ENCODE peak calls at places on chromosomes 1 and 21, in six cellular contexts. One of them, this sample, is unnamed.

GRCh38 chr1:52907068-52907811 is 14.3 kb downstream of the ECHDC2 start:
- DNase-seq in cardiac muscle cell: no peak
- DNase-seq in prostate gland: no peak
- DNase-seq in CD4-positive, alpha-beta T cell: no peak
- DNase-seq in tibial nerve: no peak
- DNase-seq in PC-3: peak
- DNase-seq in this sample: peak

GRCh38 chr1:187342495-187342894 is 513.7 kb downstream of the PLA2G4A start:
- DNase-seq in tibial nerve: no peak
- DNase-seq in PC-3: no peak
- DNase-seq in prostate gland: no peak
- DNase-seq in cardiac muscle cell: no peak
- DNase-seq in CD4-positive, alpha-beta T cell: no peak
- DNase-seq in this sample: no peak

GRCh38 chr1:39258146-39258924 is 53.8 kb downstream of the MACF1 start:
- DNase-seq in cardiac muscle cell: peak
- DNase-seq in PC-3: peak
- DNase-seq in prostate gland: peak
- DNase-seq in tibial nerve: peak
- DNase-seq in CD4-positive, alpha-beta T cell: peak
- DNase-seq in this sample: peak

GRCh38 chr1:118783095-118783758 is 204.9 kb downstream of the TBX15 start:
- DNase-seq in prostate gland: no peak
- DNase-seq in cardiac muscle cell: no peak
- DNase-seq in CD4-positive, alpha-beta T cell: no peak
- DNase-seq in tibial nerve: no peak
- DNase-seq in PC-3: peak
- DNase-seq in this sample: no peak

GRCh38 chr1:103108525-103109150 is 316 bp upstream of the COL11A1 start:
- DNase-seq in cardiac muscle cell: peak
- DNase-seq in PC-3: no peak
- DNase-seq in prostate gland: no peak
- DNase-seq in CD4-positive, alpha-beta T cell: no peak
- DNase-seq in tibial nerve: no peak
- DNase-seq in this sample: no peak

GRCh38 chr1:109931189-109931672 is 20.6 kb downstream of the CSF1 start:
- DNase-seq in PC-3: peak
- DNase-seq in prostate gland: no peak
- DNase-seq in CD4-positive, alpha-beta T cell: no peak
- DNase-seq in cardiac muscle cell: peak
- DNase-seq in tibial nerve: peak
- DNase-seq in this sample: no peak

GRCh38 chr1:43435146-43436145 is 18.3 kb downstream of the HYI start:
- DNase-seq in tibial nerve: peak
- DNase-seq in cardiac muscle cell: peak
- DNase-seq in CD4-positive, alpha-beta T cell: no peak
- DNase-seq in prostate gland: no peak
- DNase-seq in PC-3: no peak
- DNase-seq in this sample: no peak

GRCh38 chr1:44237721-44238457 is 24.6 kb downstream of the DMAP1 start:
- DNase-seq in prostate gland: peak
- DNase-seq in cardiac muscle cell: peak
- DNase-seq in CD4-positive, alpha-beta T cell: peak
- DNase-seq in PC-3: no peak
- DNase-seq in tibial nerve: no peak
- DNase-seq in this sample: peak

GRCh38 chr1:10211805-10212405 is 1.5 kb downstream of the KIF1B start:
- DNase-seq in tibial nerve: no peak
- DNase-seq in prostate gland: no peak
- DNase-seq in CD4-positive, alpha-beta T cell: no peak
- DNase-seq in cardiac muscle cell: no peak
- DNase-seq in PC-3: peak
- DNase-seq in this sample: peak

GRCh38 chr1:220927442-220927841 is 48.2 kb downstream of the HLX start:
- DNase-seq in CD4-positive, alpha-beta T cell: no peak
- DNase-seq in tibial nerve: no peak
- DNase-seq in prostate gland: no peak
- DNase-seq in cardiac muscle cell: no peak
- DNase-seq in PC-3: no peak
- DNase-seq in this sample: no peak

GRCh38 chr1:29674625-29675326 is 438.5 kb downstream of the PTPRU start:
- DNase-seq in tibial nerve: no peak
- DNase-seq in prostate gland: no peak
- DNase-seq in cardiac muscle cell: no peak
- DNase-seq in PC-3: no peak
- DNase-seq in CD4-positive, alpha-beta T cell: no peak
- DNase-seq in this sample: no peak

GRCh38 chr1:94118013-94118412 is 2.9 kb downstream of the ABCA4 start:
- DNase-seq in prostate gland: no peak
- DNase-seq in PC-3: no peak
- DNase-seq in CD4-positive, alpha-beta T cell: no peak
- DNase-seq in tibial nerve: no peak
- DNase-seq in cardiac muscle cell: no peak
- DNase-seq in this sample: no peak

GRCh38 chr21:44487831-44488230 is 32.5 kb downstream of the LRRC3 start:
- DNase-seq in tibial nerve: no peak
- DNase-seq in cardiac muscle cell: no peak
- DNase-seq in prostate gland: no peak
- DNase-seq in CD4-positive, alpha-beta T cell: peak
- DNase-seq in PC-3: peak
- DNase-seq in this sample: no peak

GRCh38 chr21:43658769-43659135 is 536 bp downstream of the HSF2BP start:
- DNase-seq in tibial nerve: no peak
- DNase-seq in cardiac muscle cell: no peak
- DNase-seq in CD4-positive, alpha-beta T cell: no peak
- DNase-seq in PC-3: no peak
- DNase-seq in prostate gland: no peak
- DNase-seq in this sample: no peak

GRCh38 chr1:175823401-175823800 is 80.0 kb upstream of the TNR start:
- DNase-seq in tibial nerve: no peak
- DNase-seq in prostate gland: no peak
- DNase-seq in CD4-positive, alpha-beta T cell: no peak
- DNase-seq in cardiac muscle cell: no peak
- DNase-seq in PC-3: no peak
- DNase-seq in this sample: no peak

GRCh38 chr1:15850450-15851079 is 3.1 kb downstream of the SPEN start:
- DNase-seq in CD4-positive, alpha-beta T cell: no peak
- DNase-seq in tibial nerve: no peak
- DNase-seq in prostate gland: no peak
- DNase-seq in PC-3: no peak
- DNase-seq in cardiac muscle cell: no peak
- DNase-seq in this sample: no peak

GRCh38 chr1:116686723-116687368 is 19.3 kb upstream of the IGSF3 start:
- DNase-seq in cardiac muscle cell: no peak
- DNase-seq in PC-3: peak
- DNase-seq in tibial nerve: no peak
- DNase-seq in CD4-positive, alpha-beta T cell: no peak
- DNase-seq in prostate gland: no peak
- DNase-seq in this sample: no peak

GRCh38 chr1:57127976-57128375 is 162.2 kb upstream of the C8B start:
- DNase-seq in PC-3: no peak
- DNase-seq in tibial nerve: no peak
- DNase-seq in prostate gland: no peak
- DNase-seq in CD4-positive, alpha-beta T cell: no peak
- DNase-seq in cardiac muscle cell: no peak
- DNase-seq in this sample: no peak

GRCh38 chr1:26887125-26887524 is 3.0 kb downstream of the GPN2 start:
- DNase-seq in tibial nerve: no peak
- DNase-seq in PC-3: peak
- DNase-seq in cardiac muscle cell: peak
- DNase-seq in prostate gland: no peak
- DNase-seq in CD4-positive, alpha-beta T cell: no peak
- DNase-seq in this sample: no peak

GRCh38 chr1:248804771-248805681 is 20.7 kb downstream of the SH3BP5L start:
- DNase-seq in PC-3: no peak
- DNase-seq in tibial nerve: no peak
- DNase-seq in cardiac muscle cell: no peak
- DNase-seq in CD4-positive, alpha-beta T cell: no peak
- DNase-seq in prostate gland: no peak
- DNase-seq in this sample: no peak

GRCh38 chr21:24897883-24898282 is 709.4 kb downstream of the MRPL39 start:
- DNase-seq in CD4-positive, alpha-beta T cell: no peak
- DNase-seq in cardiac muscle cell: no peak
- DNase-seq in PC-3: no peak
- DNase-seq in tibial nerve: no peak
- DNase-seq in prostate gland: no peak
- DNase-seq in this sample: no peak

GRCh38 chr1:232764458-232765231 is 40.6 kb upstream of the MAP10 start:
- DNase-seq in tibial nerve: peak
- DNase-seq in PC-3: no peak
- DNase-seq in prostate gland: peak
- DNase-seq in cardiac muscle cell: no peak
- DNase-seq in CD4-positive, alpha-beta T cell: no peak
- DNase-seq in this sample: no peak

GRCh38 chr1:180966310-180966709 is 53.6 kb downstream of the KIAA1614 start:
- DNase-seq in CD4-positive, alpha-beta T cell: no peak
- DNase-seq in PC-3: no peak
- DNase-seq in cardiac muscle cell: no peak
- DNase-seq in prostate gland: no peak
- DNase-seq in tibial nerve: no peak
- DNase-seq in this sample: no peak

GRCh38 chr1:179923044-179923443 is 31.6 kb upstream of the CEP350 start:
- DNase-seq in prostate gland: no peak
- DNase-seq in CD4-positive, alpha-beta T cell: no peak
- DNase-seq in tibial nerve: no peak
- DNase-seq in PC-3: no peak
- DNase-seq in cardiac muscle cell: no peak
- DNase-seq in this sample: no peak

GRCh38 chr1:48697066-48697707 is 79.5 kb downstream of the BEND5 start:
- DNase-seq in tibial nerve: peak
- DNase-seq in cardiac muscle cell: peak
- DNase-seq in CD4-positive, alpha-beta T cell: peak
- DNase-seq in PC-3: peak
- DNase-seq in prostate gland: peak
- DNase-seq in this sample: peak

GRCh38 chr1:211258310-211258755 is 833 bp upstream of the RCOR3 start:
- DNase-seq in PC-3: peak
- DNase-seq in cardiac muscle cell: peak
- DNase-seq in tibial nerve: peak
- DNase-seq in CD4-positive, alpha-beta T cell: peak
- DNase-seq in prostate gland: peak
- DNase-seq in this sample: peak

GRCh38 chr1:172449585-172450523 is 6.0 kb upstream of the PIGC start:
- DNase-seq in tibial nerve: peak
- DNase-seq in CD4-positive, alpha-beta T cell: peak
- DNase-seq in cardiac muscle cell: peak
- DNase-seq in PC-3: peak
- DNase-seq in prostate gland: no peak
- DNase-seq in this sample: no peak

GRCh38 chr1:228488107-228488817 is 1.1 kb downstream of the RNF187 start:
- DNase-seq in cardiac muscle cell: no peak
- DNase-seq in PC-3: no peak
- DNase-seq in tibial nerve: no peak
- DNase-seq in prostate gland: no peak
- DNase-seq in CD4-positive, alpha-beta T cell: no peak
- DNase-seq in this sample: no peak

GRCh38 chr1:228486596-228487335 is 416 bp upstream of the RNF187 start:
- DNase-seq in PC-3: peak
- DNase-seq in prostate gland: peak
- DNase-seq in tibial nerve: no peak
- DNase-seq in cardiac muscle cell: peak
- DNase-seq in CD4-positive, alpha-beta T cell: peak
- DNase-seq in this sample: peak

GRCh38 chr1:228487336-228488106 is at the start of gene RNF187:
- DNase-seq in CD4-positive, alpha-beta T cell: peak
- DNase-seq in PC-3: peak
- DNase-seq in prostate gland: peak
- DNase-seq in tibial nerve: peak
- DNase-seq in cardiac muscle cell: no peak
- DNase-seq in this sample: peak

GRCh38 chr1:228478912-228479665 is 8.1 kb upstream of the RNF187 start:
- DNase-seq in tibial nerve: no peak
- DNase-seq in CD4-positive, alpha-beta T cell: no peak
- DNase-seq in PC-3: no peak
- DNase-seq in cardiac muscle cell: peak
- DNase-seq in prostate gland: no peak
- DNase-seq in this sample: no peak

GRCh38 chr1:228483789-228484188 is 3.4 kb upstream of the RNF187 start:
- DNase-seq in CD4-positive, alpha-beta T cell: no peak
- DNase-seq in tibial nerve: no peak
- DNase-seq in PC-3: no peak
- DNase-seq in cardiac muscle cell: no peak
- DNase-seq in prostate gland: no peak
- DNase-seq in this sample: no peak
- TF ChIP-seq CTCF in CD4-positive, alpha-beta T cell: no peak
- TF ChIP-seq CTCF in tibial nerve: no peak
- TF ChIP-seq CTCF in PC-3: no peak
- TF ChIP-seq CTCF in cardiac muscle cell: no peak
- TF ChIP-seq CTCF in prostate gland: no peak
- TF ChIP-seq CTCF in this sample: no peak

GRCh38 chr1:58779837-58780585 is 3.8 kb downstream of the JUN start:
- DNase-seq in PC-3: peak
- DNase-seq in tibial nerve: peak
- DNase-seq in cardiac muscle cell: peak
- DNase-seq in CD4-positive, alpha-beta T cell: no peak
- DNase-seq in prostate gland: peak
- DNase-seq in this sample: no peak
- H3K27ac ChIP-seq in PC-3: no peak
- H3K27ac ChIP-seq in tibial nerve: no peak
- H3K27ac ChIP-seq in cardiac muscle cell: no peak
- H3K27ac ChIP-seq in CD4-positive, alpha-beta T cell: no peak
- H3K27ac ChIP-seq in prostate gland: peak
- H3K27ac ChIP-seq in this sample: no peak

DNA sequence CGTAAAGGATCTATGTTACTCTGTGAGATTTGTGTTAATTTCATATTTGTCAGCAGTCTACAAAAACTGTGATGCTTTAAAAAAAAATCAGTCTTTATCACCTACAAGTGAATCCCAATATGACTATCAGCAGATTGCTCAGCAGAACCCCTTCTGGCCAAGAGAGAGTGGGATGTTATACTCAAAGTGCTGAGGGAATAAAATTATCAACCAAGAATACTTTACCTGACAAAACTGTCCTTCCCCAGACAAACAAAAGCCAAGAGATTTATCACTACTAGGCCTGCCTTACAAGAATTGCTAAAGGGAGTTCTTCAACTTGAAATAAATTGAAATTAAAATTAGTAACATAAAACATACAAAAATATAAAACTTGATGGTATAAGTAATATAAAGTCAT is 105.2 kb downstream of the SLC35F3 start:
- DNase-seq in PC-3: no peak
- DNase-seq in prostate gland: no peak
- DNase-seq in CD4-positive, alpha-beta T cell: no peak
- DNase-seq in cardiac muscle cell: no peak
- DNase-seq in tibial nerve: no peak
- DNase-seq in this sample: no peak
- TF ChIP-seq CTCF in PC-3: no peak
- TF ChIP-seq CTCF in prostate gland: no peak
- TF ChIP-seq CTCF in CD4-positive, alpha-beta T cell: no peak
- TF ChIP-seq CTCF in cardiac muscle cell: no peak
- TF ChIP-seq CTCF in tibial nerve: no peak
- TF ChIP-seq CTCF in this sample: no peak

DNA sequence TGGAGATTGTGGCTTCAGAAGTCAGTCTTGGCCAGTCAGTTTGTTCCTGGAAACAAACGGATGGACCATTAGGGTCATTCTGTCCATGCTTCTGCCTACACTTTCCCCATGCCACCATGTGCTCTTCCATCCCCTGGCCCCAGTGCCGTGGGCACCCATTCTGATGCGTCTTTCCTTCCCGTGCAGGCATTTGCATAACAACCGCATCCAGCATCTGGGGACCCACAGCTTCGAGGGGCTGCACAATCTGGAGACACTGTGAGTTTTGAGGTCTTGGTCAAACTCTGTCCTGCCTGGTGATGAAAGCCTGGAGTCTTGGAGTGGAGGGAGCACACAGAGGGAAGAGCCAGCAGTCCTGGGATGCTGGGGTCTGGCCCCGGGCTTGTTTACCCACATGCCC is 61.1 kb downstream of the UBE2T start:
- DNase-seq in prostate gland: no peak
- DNase-seq in PC-3: no peak
- DNase-seq in tibial nerve: no peak
- DNase-seq in cardiac muscle cell: no peak
- DNase-seq in CD4-positive, alpha-beta T cell: no peak
- DNase-seq in this sample: no peak
- H3K27ac ChIP-seq in prostate gland: no peak
- H3K27ac ChIP-seq in PC-3: no peak
- H3K27ac ChIP-seq in tibial nerve: no peak
- H3K27ac ChIP-seq in cardiac muscle cell: no peak
- H3K27ac ChIP-seq in CD4-positive, alpha-beta T cell: no peak
- H3K27ac ChIP-seq in this sample: peak